ENCODE peak calls at places on chromosomes 12 and 14, in five cellular contexts. J is lung; U is GM20000; E is stimulated activated CD4-positive, alpha-beta T cell treated with anti-CD3 and anti-CD28 coated beads, Interleukin-1b, Interleukin-23, amount 100 ng/mL, for 24 hours; L is mammary epithelial cell. T is an unnamed sample.

GRCh38 chr12:6821271-6821673 is 349 bp upstream of the GPR162 start:
- DNase-seq in E (no peak), J (peak; percentile 51), U (no peak), L (no peak), T (peak; percentile 92)

GRCh38 chr12:109639473-109639872 is 65.9 kb downstream of the MVK start:
- DNase-seq in E (no peak), U (no peak), J (no peak), L (no peak), T (no peak)

GRCh38 chr14:90509403-90509802 is 112.6 kb downstream of the CALM1 start:
- DNase-seq in J (no peak), E (no peak), L (no peak), U (no peak), T (peak; percentile 39)

GRCh38 chr12:53378705-53379388 is 1.1 kb upstream of the SP1 start:
- DNase-seq in L (no peak), U (no peak), E (no peak), J (no peak), T (peak; percentile 57)

GRCh38 chr12:111455448-111456320 is 50.0 kb downstream of the SH2B3 start:
- DNase-seq in L (no peak), E (no peak), U (no peak), J (no peak), T (no peak)

GRCh38 chr12:132633901-132634300 is 15.3 kb downstream of the P2RX2 start:
- DNase-seq in E (no peak), U (no peak), J (no peak), L (no peak), T (no peak)

GRCh38 chr12:80040075-80040738 is 59.1 kb upstream of the OTOGL start:
- DNase-seq in E (no peak), L (no peak), J (no peak), U (no peak), T (peak; percentile 11)

GRCh38 chr12:8648598-8649205 is 13.9 kb downstream of the MFAP5 start:
- DNase-seq in U (peak; percentile 76), J (no peak), L (no peak), E (peak; percentile 24), T (no peak)

GRCh38 chr14:89755816-89756215 is 198.7 kb downstream of the EFCAB11 start:
- DNase-seq in J (no peak), U (no peak), L (no peak), E (no peak), T (no peak)

GRCh38 chr14:45112886-45113772 is 21.2 kb downstream of the FKBP3 start:
- DNase-seq in U (no peak), J (no peak), L (no peak), E (no peak), T (peak; percentile 75)

GRCh38 chr12:45933504-45933903 is 56.9 kb downstream of the SCAF11 start:
- DNase-seq in U (no peak), J (no peak), E (no peak), L (no peak), T (no peak)

GRCh38 chr14:30256627-30257026 is 302.3 kb upstream of the G2E3 start:
- DNase-seq in U (no peak), L (no peak), E (no peak), J (no peak), T (no peak)

GRCh38 chr12:64569923-64570595 is 40.2 kb upstream of the RASSF3 start:
- DNase-seq in J (no peak), U (no peak), E (no peak), L (no peak), T (no peak)

GRCh38 chr12:10184261-10184843 is 5.5 kb downstream of the TMEM52B start:
- DNase-seq in E (no peak), L (no peak), U (no peak), J (no peak), T (no peak)

GRCh38 chr12:131075611-131076010 is 121.9 kb downstream of the ADGRD1 start:
- DNase-seq in L (no peak), U (no peak), J (no peak), E (no peak), T (no peak)

GRCh38 chr12:87847147-87847546 is 182.1 kb downstream of the C12orf50 start:
- DNase-seq in J (no peak), L (no peak), E (no peak), U (no peak), T (peak; percentile 77)

GRCh38 chr12:6326316-6326959 is 15.4 kb downstream of the TNFRSF1A start:
- DNase-seq in L (no peak), U (peak; percentile 75), J (no peak), E (no peak), T (peak; percentile 62)

GRCh38 chr12:57607958-57608663 is 3.1 kb upstream of the ARHGEF25 start:
- DNase-seq in E (no peak), J (no peak), U (no peak), L (no peak), T (no peak)

GRCh38 chr14:53109028-53109687 is 44.0 kb downstream of the DDHD1 start:
- DNase-seq in U (peak; percentile 56), J (no peak), L (no peak), E (peak; percentile 21), T (no peak)

GRCh38 chr12:101086490-101086889 is 123.5 kb downstream of the SLC5A8 start:
- DNase-seq in J (no peak), E (no peak), U (no peak), L (peak; percentile 21), T (no peak)

GRCh38 chr14:91883770-91884169 is 16.4 kb upstream of the TC2N start:
- DNase-seq in E (no peak), J (no peak), L (no peak), U (no peak), T (no peak)

GRCh38 chr12:87841935-87842334 is 187.3 kb downstream of the C12orf50 start:
- DNase-seq in J (no peak), L (no peak), E (no peak), U (no peak), T (no peak)

GRCh38 chr12:52442600-52443061 is 8.5 kb upstream of the KRT75 start:
- DNase-seq in E (no peak), L (peak; percentile 98), J (no peak), U (no peak), T (peak; percentile 47)

GRCh38 chr14:81350344-81351096 is 49.6 kb downstream of the STON2 start:
- DNase-seq in E (no peak), L (no peak), J (no peak), U (no peak), T (peak; percentile 22)

GRCh38 chr12:88247241-88247643 is 105.1 kb downstream of the TMTC3 start:
- DNase-seq in U (no peak), J (no peak), L (peak; percentile 66), E (no peak), T (no peak)

GRCh38 chr12:54439521-54440255 is 20.6 kb upstream of the ITGA5 start:
- DNase-seq in U (peak; percentile 68), L (peak; percentile 59), E (no peak), J (no peak), T (peak; percentile 67)

GRCh38 chr14:69055973-69056372 is 76.9 kb upstream of the ACTN1 start:
- DNase-seq in U (no peak), J (no peak), L (no peak), E (no peak), T (no peak)

GRCh38 chr12:109098142-109098652 is 800 bp downstream of the UNG start:
- DNase-seq in L (no peak), E (no peak), U (no peak), J (peak; percentile 61), T (no peak)

T was measured in NCI-H69.